ENCODE peak calls at places on chromosome 10, in four cellular contexts. O is suprapubic skin, P is endothelial cell of umbilical vein, N is sigmoid colon. F is an unnamed sample.

GRCh38 chr10:80429521-80429966 is 21.2 kb downstream of the PRXL2A start:
- DNase-seq in O (no peak), P (no peak), N (no peak), F (peak; percentile 43)

GRCh38 chr10:5588603-5589002 is 63.8 kb downstream of the CALML3 start:
- DNase-seq in O (no peak), P (no peak), N (no peak), F (no peak)

GRCh38 chr10:79052311-79053080 is 16.3 kb upstream of the ZMIZ1 start:
- DNase-seq in O (peak; percentile 46), N (peak; percentile 49), P (peak; percentile 34), F (no peak)

GRCh38 chr10:131938681-131939080 is 37.9 kb downstream of the PPP2R2D start:
- DNase-seq in P (no peak), O (no peak), N (peak; percentile 48), F (no peak)

GRCh38 chr10:113128450-113129105 is 178.5 kb downstream of the TCF7L2 start:
- DNase-seq in P (no peak), N (no peak), O (no peak), F (no peak)

GRCh38 chr10:127919418-127920191 is 12.7 kb downstream of the PTPRE start:
- DNase-seq in P (peak; percentile 83), N (peak; percentile 52), O (no peak), F (peak; percentile 81)

GRCh38 chr10:72297281-72297967 is 23.7 kb downstream of the DDIT4 start:
- DNase-seq in P (peak; percentile 85), O (peak; percentile 94), N (peak; percentile 93), F (peak; percentile 85)

GRCh38 chr10:72834183-72834825 is 59.2 kb upstream of the OIT3 start:
- DNase-seq in N (peak; percentile 74), P (peak; percentile 80), O (no peak), F (no peak)

GRCh38 chr10:50224330-50224952 is 26.9 kb downstream of the ASAH2 start:
- DNase-seq in O (no peak), N (no peak), P (peak; percentile 55), F (no peak)

GRCh38 chr10:26463986-26464385 is 25.8 kb downstream of the APBB1IP start:
- DNase-seq in N (no peak), P (no peak), O (no peak), F (no peak)

GRCh38 chr10:842795-843194 is 88.7 kb downstream of the LARP4B start:
- DNase-seq in N (no peak), O (no peak), P (no peak), F (no peak)

GRCh38 chr10:31749981-31750850 is 178.4 kb downstream of the ARHGAP12 start:
- DNase-seq in P (peak; percentile 70), O (peak; percentile 75), N (peak; percentile 78), F (peak; percentile 91)

GRCh38 chr10:124217906-124218769 is 124.7 kb upstream of the CHST15 start:
- DNase-seq in O (no peak), N (no peak), P (no peak), F (no peak)

GRCh38 chr10:1266033-1266802 is 210.0 kb downstream of the WDR37 start:
- DNase-seq in P (no peak), O (no peak), N (no peak), F (peak; percentile 63)

GRCh38 chr10:97866524-97867219 is 17.0 kb downstream of the GOLGA7B start:
- DNase-seq in O (no peak), N (no peak), P (no peak), F (no peak)

GRCh38 chr10:118758449-118758848 is 3.7 kb upstream of the CACUL1 start:
- DNase-seq in N (no peak), O (no peak), P (no peak), F (no peak)

GRCh38 chr10:120732067-120732466 is 119.1 kb upstream of the WDR11 start:
- DNase-seq in P (peak; percentile 88), N (no peak), O (no peak), F (no peak)

GRCh38 chr10:72087392-72087968 is 871 bp downstream of the SPOCK2 start:
- DNase-seq in N (no peak), P (no peak), O (no peak), F (peak; percentile 83)

GRCh38 chr10:113062977-113063967 is 113.2 kb downstream of the TCF7L2 start:
- DNase-seq in O (no peak), P (no peak), N (no peak), F (peak; percentile 67)

GRCh38 chr10:61364619-61365018 is 88.6 kb downstream of the TMEM26 start:
- DNase-seq in P (no peak), O (no peak), N (no peak), F (no peak)

GRCh38 chr10:132497788-132498561 is 39.6 kb upstream of the INPP5A start:
- DNase-seq in N (peak; percentile 64), P (no peak), O (peak; percentile 63), F (no peak)

GRCh38 chr10:90032519-90032918 is 331.1 kb downstream of the KIF20B start:
- DNase-seq in O (no peak), P (no peak), N (no peak), F (no peak)

GRCh38 chr10:93757766-93758509 is at the start of gene LGI1:
- DNase-seq in O (no peak), N (no peak), P (no peak), F (no peak)

GRCh38 chr10:25209618-25210017 is 34.8 kb downstream of the GPR158 start:
- DNase-seq in N (no peak), P (no peak), O (no peak), F (no peak)

GRCh38 chr10:43045631-43046287 is 31.1 kb upstream of the RET start:
- DNase-seq in N (peak; percentile 46), P (no peak), O (peak; percentile 43), F (peak; percentile 84)

GRCh38 chr10:49646256-49646870 is 32.5 kb downstream of the CHAT start:
- DNase-seq in O (no peak), P (no peak), N (no peak), F (peak; percentile 77)

GRCh38 chr10:784759-785538 is 95.5 kb upstream of the DIP2C start:
- DNase-seq in O (peak; percentile 77), N (peak; percentile 86), P (peak; percentile 76), F (peak; percentile 89)

GRCh38 chr10:55747244-55747643 is 613.8 kb downstream of the ZWINT start:
- DNase-seq in O (no peak), P (no peak), N (no peak), F (no peak)

GRCh38 chr10:122342293-122343134 is 32.0 kb upstream of the PLEKHA1 start:
- DNase-seq in N (no peak), P (peak; percentile 71), O (no peak), F (peak; percentile 76)

GRCh38 chr10:87723500-87723899 is 63.8 kb downstream of the PAPSS2 start:
- DNase-seq in N (no peak), P (peak; percentile 57), O (no peak), F (no peak)

GRCh38 chr10:64733980-64734379 is 1212.8 kb downstream of the REEP3 start:
- DNase-seq in O (no peak), P (peak; percentile 69), N (no peak), F (no peak)

GRCh38 chr10:28177944-28178637 is 124.8 kb downstream of the MPP7 start:
- DNase-seq in O (no peak), P (peak; percentile 46), N (no peak), F (no peak)

GRCh38 chr10:101560293-101561067 is 27.6 kb downstream of the POLL start:
- DNase-seq in N (peak; percentile 59), O (no peak), P (no peak), F (no peak)
- TF ChIP-seq POLR2A in N (no peak), O (no peak), P (no peak), F (no peak)

GRCh38 chr10:30528427-30528782 is 94.4 kb downstream of the MAP3K8 start:
- DNase-seq in N (peak; percentile 15), P (no peak), O (no peak), F (no peak)
- TF ChIP-seq CTCF in N (no peak), P (no peak), O (no peak), F (no peak)

GRCh38 chr10:110414563-110415309 is 83.0 kb upstream of the DUSP5 start:
- DNase-seq in N (no peak), O (no peak), P (no peak), F (no peak)
- TF ChIP-seq POLR2A in N (no peak), O (no peak), P (no peak), F (no peak)

DNA sequence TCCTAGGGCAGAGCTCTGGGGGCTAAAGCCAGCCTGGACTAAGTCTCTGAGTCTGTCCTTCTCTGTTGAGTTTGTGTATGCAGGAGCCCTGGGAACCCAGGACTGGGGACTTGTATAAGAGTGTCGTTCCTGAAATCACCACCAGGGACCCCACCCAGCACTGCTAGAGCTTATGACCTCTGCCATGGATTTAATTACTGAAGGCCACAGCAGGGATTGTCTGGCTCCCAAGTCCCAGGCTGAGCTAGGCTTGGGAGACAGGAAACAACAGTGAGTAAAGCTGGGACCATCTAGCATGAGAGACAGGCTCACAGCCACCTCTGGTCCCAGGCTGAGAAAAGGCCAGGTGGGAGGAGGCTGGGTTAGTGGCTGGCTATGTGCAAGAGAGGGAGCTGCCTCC is 1.4 kb upstream of the TSPAN15 start:
- DNase-seq in O (peak; percentile 68), N (peak; percentile 82), P (peak; percentile 76), F (peak; percentile 58)
- TF ChIP-seq CTCF in O (peak; percentile 65), N (peak; percentile 58), P (peak; percentile 69), F (no peak)

GRCh38 chr10:95837783-95838182 is 70.0 kb upstream of the CC2D2B start:
- DNase-seq in P (no peak), N (no peak), O (no peak), F (no peak)

GRCh38 chr10:95835149-95835860 is 72.5 kb upstream of the CC2D2B start:
- DNase-seq in O (no peak), P (no peak), N (no peak), F (no peak)

GRCh38 chr10:95835911-95836310 is 71.9 kb upstream of the CC2D2B start:
- DNase-seq in P (no peak), N (no peak), O (no peak), F (no peak)

GRCh38 chr10:95837368-95837776 is 70.4 kb upstream of the CC2D2B start:
- DNase-seq in N (no peak), O (no peak), P (no peak), F (no peak)

DNA sequence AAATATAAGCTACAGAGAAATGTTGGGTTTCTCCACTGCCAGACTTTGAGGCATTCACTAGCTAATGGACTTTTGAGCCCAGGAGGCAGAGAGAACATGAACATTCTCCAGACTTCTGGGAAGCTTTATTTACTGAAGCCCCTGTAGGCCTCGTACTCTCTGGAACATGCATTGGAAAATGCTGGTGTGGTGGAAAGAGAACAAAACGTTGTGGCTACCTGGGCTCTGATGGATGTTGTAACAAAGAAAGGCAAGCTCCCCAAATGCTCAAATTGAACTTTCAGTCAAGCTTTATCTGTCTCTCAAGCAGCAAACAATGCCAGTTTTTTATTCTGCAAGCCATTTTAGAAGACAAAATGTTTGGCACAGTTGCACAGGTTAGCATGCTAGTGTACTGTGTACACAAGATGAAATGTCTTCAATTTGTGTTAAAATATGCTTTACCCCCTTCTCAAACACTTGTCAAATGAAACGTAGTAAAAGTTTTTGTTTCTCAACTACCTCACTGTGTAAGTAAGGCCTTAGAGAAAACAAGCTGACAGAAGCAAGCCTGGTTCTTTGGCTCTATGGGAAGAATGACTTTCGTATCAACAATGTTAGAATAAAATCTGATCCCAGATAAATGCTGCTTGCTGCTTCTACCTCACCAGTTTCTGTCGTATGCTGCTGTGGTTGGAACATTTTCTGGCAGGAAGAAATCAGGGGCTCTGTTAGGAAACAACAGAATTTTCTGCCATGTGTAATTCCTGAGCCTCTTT is 71.0 kb upstream of the CC2D2B start:
- DNase-seq in N (no peak), O (no peak), P (no peak), F (no peak)
- TF ChIP-seq POLR2A in N (no peak), O (no peak), P (no peak), F (no peak)